ENCODE peak calls at places on chromosomes 12 and 14, in seven cellular contexts. E, U, X, N, Q, J and R are unnamed samples.

GRCh38 chr14:51507556-51508511 is 143.9 kb upstream of the FRMD6 start:
- DNase-seq in U (peak), Q (peak), E (peak), X (no peak), N (peak), J (peak), R (no peak)

GRCh38 chr14:67738740-67739504 is 37.2 kb downstream of the RDH12 start:
- DNase-seq in J (peak), X (no peak), U (peak), Q (peak), N (peak), E (peak), R (peak)

GRCh38 chr12:1812650-1813302 is 7.6 kb upstream of the LRTM2 start:
- DNase-seq in N (peak), X (peak), J (no peak), E (no peak), Q (no peak), U (no peak), R (no peak)

GRCh38 chr14:104116544-104117340 is 21.6 kb upstream of the KIF26A start:
- DNase-seq in N (no peak), E (peak), Q (no peak), U (no peak), X (no peak), J (peak), R (peak)

GRCh38 chr12:103493199-103493598 is 2.6 kb downstream of the C12orf42 start:
- DNase-seq in X (no peak), U (no peak), J (no peak), E (no peak), N (no peak), Q (no peak), R (no peak)

GRCh38 chr12:34334538-34334937 is 312.2 kb downstream of the ALG10 start:
- DNase-seq in E (no peak), X (no peak), U (no peak), N (no peak), Q (no peak), J (no peak), R (no peak)

GRCh38 chr14:106872619-106873446 is 1346.5 kb downstream of the TMEM121 start:
- DNase-seq in N (no peak), Q (no peak), X (peak), E (peak), U (no peak), J (peak), R (peak)

GRCh38 chr12:56991319-56991906 is 14.9 kb downstream of the ZBTB39 start:
- DNase-seq in U (no peak), N (peak), J (peak), Q (no peak), E (no peak), X (peak), R (no peak)

GRCh38 chr12:113259499-113259953 is 38.3 kb downstream of the TPCN1 start:
- DNase-seq in U (no peak), X (no peak), E (peak), J (peak), N (peak), Q (peak), R (no peak)

GRCh38 chr12:1881301-1881700 is 37.2 kb downstream of the CACNA2D4 start:
- DNase-seq in J (no peak), Q (no peak), N (no peak), X (no peak), E (no peak), U (no peak), R (no peak)

GRCh38 chr12:94262228-94263010 is 114.0 kb downstream of the PLXNC1 start:
- DNase-seq in E (peak), J (peak), N (peak), U (peak), X (peak), Q (peak), R (peak)

GRCh38 chr12:101280006-101280505 is at the start of gene UTP20:
- DNase-seq in E (peak), J (peak), X (peak), Q (peak), U (peak), N (peak), R (peak)

GRCh38 chr14:104069541-104069940 is 16.0 kb upstream of the ASPG start:
- DNase-seq in N (no peak), Q (no peak), U (no peak), J (no peak), X (no peak), E (no peak), R (no peak)

GRCh38 chr14:62768753-62769152 is 276.5 kb downstream of the KCNH5 start:
- DNase-seq in U (no peak), Q (no peak), N (no peak), J (no peak), E (no peak), X (no peak), R (no peak)

GRCh38 chr12:51424662-51425539 is at the start of gene SLC4A8:
- DNase-seq in U (peak), Q (peak), E (peak), J (peak), X (peak), N (peak), R (peak)

GRCh38 chr12:130961921-130962326 is 8.2 kb downstream of the ADGRD1 start:
- DNase-seq in X (no peak), E (no peak), U (no peak), N (no peak), J (peak), Q (no peak), R (no peak)

GRCh38 chr12:117587646-117588287 is 226.3 kb upstream of the NOS1 start:
- DNase-seq in N (peak), Q (no peak), U (no peak), E (peak), X (peak), J (peak), R (peak)

GRCh38 chr14:103141117-103141796 is 18.0 kb downstream of the TNFAIP2 start:
- DNase-seq in U (no peak), E (no peak), J (no peak), Q (no peak), X (peak), N (peak), R (peak)

GRCh38 chr12:8849785-8850184 is 27.4 kb downstream of the A2ML1 start:
- DNase-seq in N (no peak), U (no peak), J (no peak), X (no peak), E (no peak), Q (no peak), R (no peak)

GRCh38 chr14:105059035-105059916 is 6.0 kb downstream of the GPR132 start:
- DNase-seq in N (peak), U (no peak), E (no peak), X (no peak), Q (no peak), J (peak), R (peak)

GRCh38 chr12:114931025-114931424 is 247.1 kb upstream of the TBX3 start:
- DNase-seq in E (no peak), Q (no peak), N (no peak), X (no peak), U (no peak), J (no peak), R (no peak)

GRCh38 chr14:38065101-38065762 is 142.5 kb upstream of the SSTR1 start:
- DNase-seq in N (no peak), U (no peak), J (no peak), X (peak), Q (no peak), E (no peak), R (peak)

GRCh38 chr12:47894652-47895051 is 10.1 kb downstream of the VDR start:
- DNase-seq in E (peak), X (no peak), U (no peak), J (no peak), Q (no peak), N (no peak), R (no peak)

GRCh38 chr14:104870368-104871144 is 5.5 kb downstream of the CEP170B start:
- DNase-seq in N (no peak), U (no peak), E (peak), Q (no peak), J (peak), X (no peak), R (peak)

GRCh38 chr12:123532021-123532420 is 1.5 kb downstream of the RILPL1 start:
- DNase-seq in X (peak), U (no peak), J (no peak), E (no peak), Q (no peak), N (peak), R (peak)

GRCh38 chr14:77616454-77617229 is at the start of gene SPTLC2:
- DNase-seq in U (peak), N (peak), E (peak), X (peak), J (peak), Q (peak), R (peak)
- TF ChIP-seq CTCF in U (no peak), N (no peak), E (no peak), X (peak), J (peak), Q (no peak), R (no peak)

GRCh38 chr12:109582636-109583035 is 9.0 kb downstream of the MVK start:
- DNase-seq in X (no peak), U (no peak), Q (no peak), N (no peak), E (no peak), J (peak), R (no peak)
- TF ChIP-seq CTCF in X (no peak), U (no peak), Q (no peak), N (no peak), E (no peak), J (no peak), R (no peak)

GRCh38 chr14:24251880-24252288 is 9.5 kb upstream of the TINF2 start:
- DNase-seq in N (no peak), X (no peak), J (no peak), E (no peak), Q (no peak), U (no peak), R (no peak)
- TF ChIP-seq CTCF in N (peak), X (no peak), J (no peak), E (no peak), Q (no peak), U (no peak), R (no peak)

GRCh38 chr14:26525057-26525456 is 72.8 kb downstream of the NOVA1 start:
- DNase-seq in U (no peak), E (no peak), N (peak), X (no peak), J (no peak), Q (no peak), R (no peak)
- TF ChIP-seq CTCF in U (no peak), E (no peak), N (no peak), X (no peak), J (no peak), Q (no peak), R (no peak)

GRCh38 chr14:52950898-52951729 is at the start of gene FERMT2:
- DNase-seq in E (peak), J (peak), X (peak), U (peak), N (peak), Q (peak), R (peak)

GRCh38 chr14:52950410-52950897 is 396 bp downstream of the FERMT2 start:
- DNase-seq in E (peak), J (peak), X (peak), N (peak), Q (no peak), U (peak), R (peak)

GRCh38 chr14:52949249-52949648 is 1.6 kb downstream of the FERMT2 start:
- DNase-seq in J (no peak), U (no peak), Q (no peak), X (no peak), E (no peak), N (no peak), R (no peak)

GRCh38 chr14:52949711-52950409 is 990 bp downstream of the FERMT2 start:
- DNase-seq in Q (no peak), E (no peak), X (no peak), N (peak), U (no peak), J (no peak), R (peak)

DNA sequence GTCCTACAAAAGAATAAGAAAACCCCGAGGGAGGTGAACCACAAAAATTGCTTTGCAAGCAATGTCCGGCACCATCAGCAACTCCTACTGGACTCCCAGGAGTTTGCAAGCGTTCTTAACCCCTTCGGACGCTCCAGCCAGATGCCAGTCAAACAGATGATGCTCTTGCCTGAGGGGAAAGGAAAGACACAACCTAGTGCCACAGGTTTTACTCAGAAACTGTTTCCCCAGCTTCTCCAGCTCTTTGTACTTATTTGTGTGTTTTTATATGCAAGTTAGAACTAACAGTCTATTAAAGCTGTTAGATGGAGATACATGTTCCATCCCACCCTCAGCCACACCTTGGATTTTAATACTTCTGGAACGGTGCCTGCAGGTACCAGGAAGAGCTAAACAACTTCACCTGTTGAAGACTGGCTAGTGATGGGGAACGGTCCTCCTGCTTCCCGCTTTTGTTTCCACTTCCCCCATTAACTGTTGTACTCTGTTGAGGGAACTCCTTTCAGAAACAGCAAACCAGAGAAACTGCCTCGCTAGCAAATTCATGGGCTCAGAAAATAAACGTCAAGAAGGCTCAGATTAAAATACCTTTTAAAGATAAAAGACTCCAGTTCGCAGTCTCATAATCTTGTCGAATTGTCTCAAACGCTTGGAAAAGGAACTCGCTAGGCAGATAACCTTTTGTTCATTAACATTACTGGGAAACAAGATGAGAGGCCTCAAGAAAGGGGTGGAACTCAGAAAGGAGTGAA is 1.1 kb upstream of the FERMT2 start:
- DNase-seq in Q (peak), E (no peak), X (peak), N (peak), J (no peak), U (no peak), R (peak)
- TF ChIP-seq CTCF in Q (peak), E (no peak), X (peak), N (peak), J (peak), U (no peak), R (no peak)

GRCh38 chr12:117816-118345 is 51.3 kb downstream of the IQSEC3 start:
- DNase-seq in Q (no peak), X (no peak), N (no peak), U (no peak), J (no peak), E (no peak), R (no peak)

GRCh38 chr12:120951-121350 is 54.4 kb downstream of the IQSEC3 start:
- DNase-seq in E (no peak), J (no peak), Q (no peak), X (no peak), N (no peak), U (no peak), R (no peak)

GRCh38 chr12:117311-117710 is 50.7 kb downstream of the IQSEC3 start:
- DNase-seq in E (no peak), N (no peak), U (no peak), Q (no peak), J (no peak), X (no peak), R (no peak)

GRCh38 chr12:115960-116915 is 49.7 kb downstream of the IQSEC3 start:
- DNase-seq in J (no peak), E (no peak), Q (no peak), N (no peak), X (no peak), U (no peak), R (no peak)

DNA sequence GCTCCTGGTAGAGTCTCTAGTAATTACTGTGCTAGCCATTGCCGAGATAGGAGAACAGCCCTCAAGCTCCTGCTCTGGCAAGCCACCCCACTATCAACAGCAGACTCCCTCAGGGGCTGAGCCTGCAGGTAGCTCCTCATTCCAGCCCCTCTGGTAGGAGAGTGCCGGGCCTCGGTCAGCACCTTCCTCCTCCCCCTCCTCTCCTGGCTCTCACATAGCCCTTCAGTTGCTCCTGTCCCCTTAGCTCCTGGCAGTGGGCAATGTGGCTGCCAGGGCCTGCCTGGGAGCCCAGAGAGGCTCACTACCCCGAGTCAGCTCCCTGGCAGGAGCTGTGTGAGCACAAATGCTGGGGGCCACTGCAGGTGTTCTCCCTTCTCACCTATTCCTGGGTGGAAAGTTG is 52.0 kb downstream of the IQSEC3 start:
- DNase-seq in N (no peak), E (no peak), X (no peak), U (no peak), Q (no peak), J (no peak), R (no peak)
- TF ChIP-seq CTCF in N (no peak), E (no peak), X (no peak), U (no peak), Q (no peak), J (no peak), R (no peak)

GRCh38 chr14:60332869-60333268 is 83.8 kb downstream of the PPM1A start:
- DNase-seq in J (no peak), Q (no peak), U (no peak), E (no peak), X (no peak), N (no peak), R (no peak)

GRCh38 chr14:60328588-60328987 is 79.6 kb downstream of the PPM1A start:
- DNase-seq in X (no peak), N (no peak), U (no peak), E (no peak), J (no peak), Q (no peak), R (no peak)

GRCh38 chr14:60332046-60332399 is 83.0 kb downstream of the PPM1A start:
- DNase-seq in N (no peak), E (no peak), X (no peak), J (no peak), U (no peak), Q (no peak), R (no peak)

GRCh38 chr14:60327447-60328331 is 78.7 kb downstream of the PPM1A start:
- DNase-seq in U (no peak), N (peak), E (peak), X (peak), J (peak), Q (no peak), R (peak)

DNA sequence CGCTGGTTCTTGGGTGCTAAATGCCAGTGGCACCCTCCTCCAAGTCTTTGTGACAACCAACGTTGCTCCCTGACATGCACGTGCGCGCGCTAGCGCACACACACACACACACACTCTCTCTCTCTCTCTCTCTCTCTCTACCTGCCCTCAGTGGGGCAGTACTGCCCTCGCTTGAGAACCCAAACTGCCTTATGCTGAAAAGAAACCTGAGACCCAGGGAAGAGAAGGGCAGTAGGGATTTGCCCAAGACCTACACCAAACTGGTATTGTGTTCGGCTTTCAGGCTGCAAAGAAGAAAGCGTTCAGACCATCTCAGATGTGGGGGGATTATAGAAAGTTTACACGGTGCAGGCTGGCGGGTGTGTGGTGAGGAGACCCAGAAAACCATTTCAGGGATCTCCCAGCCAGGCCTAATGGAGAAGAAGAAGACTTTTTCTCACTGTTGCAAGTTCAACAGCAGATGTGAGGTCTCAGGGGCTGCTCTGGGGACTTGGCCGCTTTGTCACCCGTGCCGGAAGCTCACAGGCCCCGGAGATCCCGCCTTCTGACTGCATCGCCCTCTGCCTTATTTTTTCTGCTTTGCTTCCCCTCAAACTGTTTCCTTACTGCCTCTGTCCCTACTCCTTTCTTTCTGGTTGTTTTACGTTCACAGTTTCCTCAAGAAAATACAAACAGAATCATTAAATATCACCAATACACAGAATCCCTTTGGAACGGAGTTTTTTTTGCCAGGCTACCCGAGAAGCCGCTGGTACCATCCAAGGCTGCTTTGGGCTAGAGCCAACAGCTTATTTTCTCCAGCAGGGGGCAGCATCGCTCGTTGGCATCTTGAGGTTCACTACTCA is 82.4 kb downstream of the PPM1A start:
- DNase-seq in U (no peak), X (peak), N (peak), E (peak), Q (no peak), J (peak), R (peak)
- TF ChIP-seq CTCF in U (peak), X (peak), N (peak), E (peak), Q (peak), J (peak), R (peak)

GRCh38 chr14:35534130-35534883 is at the start of gene INSM2:
- DNase-seq in N (peak), E (peak), J (no peak), X (peak), U (no peak), Q (no peak), R (peak)
- TF ChIP-seq CTCF in N (no peak), E (no peak), J (no peak), X (peak), U (no peak), Q (no peak), R (no peak)

DNA sequence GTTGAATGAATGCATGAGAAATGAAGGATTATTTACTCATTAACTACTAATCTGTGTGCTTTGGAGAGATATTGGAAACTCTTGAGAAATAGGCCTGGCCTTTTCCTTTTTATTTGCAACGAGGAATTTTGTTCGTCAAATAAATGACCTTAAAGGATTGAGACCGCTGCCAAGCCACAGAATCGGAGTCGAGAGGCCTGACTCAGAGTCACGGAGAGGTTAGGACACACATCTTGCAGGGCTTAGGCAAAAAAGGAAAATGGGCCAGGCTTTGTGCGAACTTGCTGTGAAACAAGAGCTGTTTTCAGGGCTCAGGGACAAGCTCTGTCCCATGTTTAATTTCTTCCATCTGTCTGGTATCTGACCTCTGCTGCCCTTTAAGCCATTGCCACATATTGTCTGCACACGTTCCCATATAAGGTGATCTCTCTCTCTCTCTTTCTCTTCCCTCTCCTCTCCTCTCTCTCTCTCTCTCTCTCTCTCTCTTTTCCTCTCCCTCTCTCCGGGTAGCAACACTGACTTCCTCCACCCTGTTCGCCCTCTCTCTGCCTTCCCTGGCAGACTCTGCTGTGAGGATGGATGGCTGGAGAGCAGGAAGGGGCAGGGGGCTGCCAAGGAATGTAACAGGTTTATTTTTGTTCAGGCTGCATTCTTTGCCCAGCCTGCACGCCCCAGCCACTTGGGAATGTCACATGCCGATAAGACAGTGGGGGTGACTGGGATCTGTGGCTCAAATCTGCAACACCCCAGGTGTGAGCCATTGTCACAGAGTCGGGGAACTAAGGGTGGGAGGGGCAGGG is 14.9 kb upstream of the IFT81 start:
- DNase-seq in Q (peak), J (peak), E (peak), X (no peak), N (peak), U (peak), R (no peak)
- TF ChIP-seq CTCF in Q (no peak), J (no peak), E (no peak), X (no peak), N (peak), U (no peak), R (no peak)